ENCODE peak calls at places on chromosome 18, in seven cellular contexts. R is BE2C, F is Calu3, D is right lobe of liver, Q is OCI-LY7, O is mammary epithelial cell, Z is H9. C is an unnamed sample.

GRCh38 chr18:61581578-61582204 is 248.5 kb downstream of the CDH20 start:
- DNase-seq in R (peak), F (peak), D (peak), Q (peak), O (peak), Z (peak), C (no peak)

GRCh38 chr18:70205421-70206397 is at the start of gene RTTN:
- DNase-seq in R (peak), F (peak), D (peak), Q (peak), O (peak), Z (peak), C (peak)

GRCh38 chr18:67216846-67217245 is 299.7 kb downstream of the DSEL start:
- DNase-seq in R (no peak), F (no peak), D (no peak), Q (no peak), O (no peak), Z (no peak), C (no peak)

GRCh38 chr18:12703714-12704113 is 872 bp downstream of the PSMG2 start:
- DNase-seq in R (no peak), F (no peak), D (no peak), Q (peak), O (peak), Z (no peak), C (no peak)

GRCh38 chr18:38368246-38368645 is 802.6 kb upstream of the CELF4 start:
- DNase-seq in R (no peak), F (no peak), D (no peak), Q (no peak), O (peak), Z (no peak), C (no peak)

GRCh38 chr18:68564961-68565360 is 149.9 kb downstream of the TMX3 start:
- DNase-seq in R (no peak), F (no peak), D (no peak), Q (no peak), O (no peak), Z (no peak), C (no peak)

GRCh38 chr18:68494802-68495560 is 219.9 kb downstream of the TMX3 start:
- DNase-seq in R (no peak), F (no peak), D (no peak), Q (no peak), O (peak), Z (no peak), C (no peak)

GRCh38 chr18:45254683-45255082 is 360.6 kb upstream of the SLC14A2 start:
- DNase-seq in R (no peak), F (no peak), D (no peak), Q (no peak), O (peak), Z (no peak), C (no peak)

GRCh38 chr18:74631242-74632087 is 33.8 kb downstream of the ZNF407 start:
- DNase-seq in R (no peak), F (no peak), D (no peak), Q (no peak), O (no peak), Z (no peak), C (no peak)

GRCh38 chr18:46319793-46320192 is 215.6 kb downstream of the HAUS1 start:
- DNase-seq in R (no peak), F (no peak), D (no peak), Q (no peak), O (peak), Z (no peak), C (no peak)

GRCh38 chr18:33135951-33136660 is 304.4 kb downstream of the CCDC178 start:
- DNase-seq in R (no peak), F (no peak), D (no peak), Q (no peak), O (no peak), Z (no peak), C (no peak)

GRCh38 chr18:52546686-52547346 is 206.8 kb downstream of the DCC start:
- DNase-seq in R (no peak), F (no peak), D (no peak), Q (no peak), O (no peak), Z (no peak), C (no peak)

GRCh38 chr18:11078491-11078890 is 70.9 kb downstream of the PIEZO2 start:
- DNase-seq in R (no peak), F (no peak), D (no peak), Q (no peak), O (no peak), Z (no peak), C (no peak)

GRCh38 chr18:54416459-54416858 is 58.8 kb downstream of the C18orf54 start:
- DNase-seq in R (no peak), F (no peak), D (no peak), Q (no peak), O (peak), Z (no peak), C (no peak)

GRCh38 chr18:42675810-42676209 is 439.7 kb downstream of the RIT2 start:
- DNase-seq in R (no peak), F (no peak), D (no peak), Q (no peak), O (no peak), Z (no peak), C (no peak)

GRCh38 chr18:25921677-25922421 is 168.6 kb downstream of the SS18 start:
- DNase-seq in R (peak), F (peak), D (peak), Q (peak), O (peak), Z (peak), C (no peak)

GRCh38 chr18:13279181-13280065 is 60.9 kb downstream of the LDLRAD4 start:
- DNase-seq in R (no peak), F (no peak), D (no peak), Q (no peak), O (no peak), Z (no peak), C (no peak)

DNA sequence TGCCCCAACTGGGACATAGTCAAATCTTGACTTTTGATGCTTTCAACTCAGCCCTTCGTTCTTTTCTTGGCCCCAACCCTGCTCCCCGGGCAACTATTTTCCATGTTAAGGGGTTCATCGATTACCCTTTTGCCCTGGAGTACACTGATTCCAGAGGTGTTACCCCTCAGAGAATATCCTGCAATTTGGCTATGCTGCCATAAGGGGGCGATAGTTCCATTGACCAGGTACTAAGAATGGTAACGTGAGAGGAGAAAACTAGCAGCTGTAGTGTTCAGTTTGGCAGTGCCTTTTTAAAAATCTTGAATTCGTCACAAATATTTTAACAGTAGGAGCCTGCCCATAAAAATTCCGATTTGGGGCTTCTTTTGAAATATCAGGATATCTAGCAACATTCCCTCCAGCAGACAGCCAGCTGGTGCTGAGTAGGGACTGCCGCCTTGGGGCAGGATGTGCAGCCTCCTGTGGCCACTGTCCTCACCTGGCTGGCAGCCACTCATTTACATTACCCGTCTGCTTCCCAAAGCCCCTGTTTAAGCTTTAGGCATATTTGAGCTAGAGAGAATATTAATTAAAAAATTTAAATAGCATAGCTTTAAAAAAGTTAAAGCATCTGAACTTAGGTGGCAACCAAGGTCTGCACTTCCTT is 146.3 kb upstream of the SKOR2 start:
- DNase-seq in R (no peak), F (no peak), D (no peak), Q (peak), O (no peak), Z (peak), C (no peak)
- TF ChIP-seq CTCF in R (peak), F (no peak), D (peak), Q (peak), O (peak), Z (peak), C (peak)

DNA sequence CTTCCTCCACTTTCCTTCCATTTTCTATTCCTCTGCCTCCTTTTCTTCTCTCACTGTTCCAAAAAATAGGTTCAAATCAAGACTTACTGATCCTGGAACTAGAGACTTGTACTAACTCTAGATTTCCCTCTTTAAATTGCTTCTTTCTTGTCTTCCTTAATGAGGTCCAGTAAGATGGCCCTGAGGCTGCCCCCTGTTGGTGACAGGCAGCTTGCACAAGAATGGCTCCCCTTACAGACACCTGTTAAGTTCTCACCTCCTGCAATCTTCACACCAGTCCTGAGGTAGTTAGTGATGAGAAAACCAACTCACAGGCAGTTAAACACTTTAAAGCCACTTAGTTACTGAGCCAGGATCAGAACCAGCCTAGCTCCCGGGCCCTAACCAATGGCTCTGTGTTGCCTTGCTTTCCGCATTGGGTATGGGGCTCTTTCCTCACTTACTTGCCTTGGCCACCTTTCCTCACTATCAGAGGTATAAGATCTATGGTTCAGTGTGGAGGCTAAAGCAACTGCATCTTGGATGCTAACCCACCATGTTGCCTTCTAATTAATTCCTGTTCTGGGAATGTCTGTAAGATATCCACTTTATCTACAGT is 130.6 kb downstream of the AKAIN1 start:
- DNase-seq in R (no peak), F (peak), D (no peak), Q (peak), O (no peak), Z (peak), C (no peak)
- TF ChIP-seq CTCF in R (no peak), F (peak), D (peak), Q (peak), O (no peak), Z (peak), C (peak)

DNA sequence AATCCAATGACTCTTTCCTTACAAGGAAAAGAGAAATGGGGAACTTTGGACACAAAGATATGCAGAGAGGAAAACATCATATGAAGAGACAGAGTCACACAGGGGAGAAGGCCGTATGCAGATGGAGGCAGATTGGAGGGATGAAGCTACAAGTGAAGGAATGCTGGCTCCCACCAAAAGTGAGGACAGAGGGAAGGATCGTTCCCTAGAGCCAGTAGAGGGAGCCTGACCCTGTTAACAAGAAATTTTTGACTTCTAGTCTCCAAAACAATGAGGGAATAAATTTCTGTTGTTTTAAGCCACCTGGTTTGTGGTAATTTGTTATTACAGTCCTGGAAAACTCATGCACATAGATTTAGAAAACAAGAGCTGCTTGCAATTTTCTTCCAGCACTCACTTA is 169.3 kb downstream of the PMAIP1 start:
- DNase-seq in R (no peak), F (no peak), D (no peak), Q (no peak), O (no peak), Z (no peak), C (no peak)
- TF ChIP-seq CTCF in R (peak), F (no peak), D (no peak), Q (peak), O (peak), Z (peak), C (no peak)

GRCh38 chr18:63322246-63322645 is 2.7 kb upstream of the BCL2 start:
- DNase-seq in R (no peak), F (no peak), D (no peak), Q (no peak), O (no peak), Z (no peak), C (no peak)

GRCh38 chr18:63319383-63320040 is at the start of gene BCL2:
- DNase-seq in R (peak), F (no peak), D (no peak), Q (peak), O (peak), Z (peak), C (no peak)

GRCh38 chr18:63320041-63320689 is 596 bp upstream of the BCL2 start:
- DNase-seq in R (peak), F (peak), D (peak), Q (peak), O (peak), Z (peak), C (peak)

GRCh38 chr18:63321291-63321690 is 1.7 kb upstream of the BCL2 start:
- DNase-seq in R (no peak), F (no peak), D (no peak), Q (no peak), O (no peak), Z (no peak), C (no peak)

DNA sequence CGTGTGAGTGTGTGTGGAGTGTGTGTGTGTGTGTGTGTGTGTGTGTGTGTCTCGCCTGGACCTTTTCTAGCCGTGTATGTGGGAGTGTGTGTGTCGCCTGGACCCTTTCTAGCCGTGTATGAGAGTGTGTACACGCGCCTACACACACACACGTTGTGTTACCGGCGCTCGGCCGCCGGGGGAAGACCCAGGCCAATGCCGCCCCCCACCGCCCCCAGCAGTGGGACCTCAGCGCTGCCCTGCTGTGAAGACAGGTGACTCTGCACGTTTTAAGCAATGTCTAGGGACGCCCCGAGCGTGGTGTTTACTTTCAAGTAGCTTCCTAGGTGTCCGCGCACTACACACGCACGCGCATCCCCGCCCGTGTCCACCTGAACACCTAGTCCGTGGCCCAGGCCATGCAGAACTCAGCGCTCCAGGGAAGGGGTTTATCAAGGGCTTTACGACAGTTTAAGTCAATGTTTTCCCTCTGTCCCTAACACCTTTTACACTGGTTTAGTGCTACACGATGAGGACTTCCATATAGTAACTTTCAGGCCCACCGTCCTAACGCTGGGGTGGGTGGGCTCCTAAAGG is 1.2 kb upstream of the BCL2 start:
- DNase-seq in R (no peak), F (peak), D (peak), Q (peak), O (peak), Z (peak), C (peak)
- TF ChIP-seq CTCF in R (no peak), F (no peak), D (no peak), Q (no peak), O (no peak), Z (peak), C (peak)

DNA sequence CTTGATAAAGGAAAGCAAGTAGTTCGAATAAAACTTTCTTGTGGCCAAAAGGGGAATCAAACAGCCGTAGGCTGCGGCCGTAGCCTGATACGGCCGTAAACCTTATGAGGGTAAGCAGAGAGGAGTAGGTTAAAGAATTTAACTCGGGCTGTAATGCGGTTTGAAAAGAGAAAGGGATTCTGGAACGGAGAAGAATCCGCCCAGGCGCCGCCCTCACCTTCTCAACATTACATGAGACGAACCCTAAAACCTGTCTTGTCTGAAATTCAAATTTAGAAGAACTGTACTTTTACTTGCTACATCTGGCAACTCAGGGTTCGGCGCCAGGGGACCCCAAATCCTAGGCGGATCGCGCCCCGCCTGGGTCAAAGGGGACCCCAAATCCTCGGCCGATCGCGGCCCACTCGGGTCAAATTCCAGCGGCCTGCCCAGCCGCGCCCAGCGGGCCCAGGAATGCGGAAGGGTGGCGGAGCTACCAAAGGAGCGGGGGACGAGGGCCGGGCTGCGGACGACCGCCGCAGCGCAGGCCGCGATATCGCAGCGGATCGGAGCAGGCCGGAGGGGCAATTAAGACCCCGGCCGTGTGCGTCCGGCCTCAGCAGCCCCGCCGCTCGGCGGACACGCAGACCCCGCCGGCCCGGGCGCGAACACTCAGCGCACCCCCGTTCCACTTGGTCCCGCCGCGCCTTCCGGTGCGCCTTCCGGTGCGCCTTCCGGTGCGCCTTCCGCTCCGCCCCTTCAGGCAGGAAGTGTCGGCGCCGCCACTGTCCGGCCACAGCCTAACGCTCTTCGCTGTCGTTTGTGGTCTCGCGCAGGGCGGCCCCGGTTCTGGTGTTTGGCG is at the start of gene MYL12B:
- DNase-seq in R (peak), F (peak), D (peak), Q (peak), O (peak), Z (peak), C (peak)
- TF ChIP-seq CTCF in R (no peak), F (no peak), D (no peak), Q (no peak), O (peak), Z (no peak), C (no peak)

DNA sequence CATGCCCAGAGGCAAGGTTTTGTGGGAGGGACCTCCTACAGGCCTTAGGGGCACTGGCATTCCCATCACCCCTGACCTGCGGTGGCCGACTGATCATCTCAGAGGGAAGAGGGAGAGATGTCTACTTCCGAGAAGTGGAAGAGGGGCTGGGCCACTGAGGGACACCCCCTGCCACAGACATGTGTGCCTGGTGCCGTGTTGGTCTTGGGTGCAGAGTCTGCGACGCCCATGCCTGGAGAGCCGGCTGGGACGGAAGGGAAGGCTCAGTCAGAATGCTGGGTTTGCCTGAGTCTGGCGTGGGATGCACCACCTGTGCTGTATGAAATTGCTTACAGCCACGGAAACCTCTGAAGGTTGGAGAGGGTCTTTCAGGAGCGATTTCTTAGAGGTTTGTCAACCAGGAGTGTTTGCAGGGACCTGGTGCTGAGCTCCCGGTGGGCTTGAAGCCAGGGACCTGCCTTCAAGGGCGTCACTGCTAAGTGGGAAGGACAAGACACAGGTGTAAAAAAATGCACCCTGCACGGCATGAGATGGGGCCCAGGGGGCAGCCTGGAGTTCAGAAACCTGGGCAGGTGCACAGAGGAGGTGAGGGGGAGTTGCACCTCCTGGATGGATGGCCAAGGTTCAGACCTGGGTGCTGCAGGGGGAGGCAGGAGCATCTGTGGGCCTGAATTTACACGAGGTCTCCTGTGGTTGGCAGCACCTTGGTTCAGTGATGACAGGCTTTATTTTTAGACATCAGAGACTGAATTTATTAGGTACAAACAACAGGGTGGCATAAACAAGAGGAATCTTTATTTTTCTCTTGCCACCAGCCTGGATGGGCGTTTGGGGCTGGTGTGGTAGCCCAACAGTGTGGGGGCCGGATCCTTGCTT is 100.3 kb downstream of the CTIF start:
- DNase-seq in R (no peak), F (no peak), D (peak), Q (no peak), O (no peak), Z (no peak), C (no peak)
- TF ChIP-seq CTCF in R (no peak), F (no peak), D (no peak), Q (no peak), O (peak), Z (no peak), C (no peak)

GRCh38 chr18:28013064-28013463 is 163.9 kb downstream of the CDH2 start:
- DNase-seq in R (no peak), F (no peak), D (no peak), Q (no peak), O (no peak), Z (no peak), C (no peak)
- TF ChIP-seq CTCF in R (peak), F (peak), D (peak), Q (peak), O (peak), Z (peak), C (no peak)